ENCODE peak calls at places on chromosomes 12 and 14, in seven cellular contexts. V is A549, O is K562, R is gastrocnemius medialis, P is tibial nerve, C is endothelial cell of umbilical vein, X is uterus. S is an unnamed sample.

GRCh38 chr12:121812320-121812871 is 8.6 kb downstream of the SETD1B start:
- DNase-seq in C (peak), V (peak), O (peak), X (peak), R (peak), P (peak), S (peak)

GRCh38 chr14:22143360-22143759 is 445.7 kb downstream of the DAD1 start:
- DNase-seq in O (no peak), C (no peak), X (no peak), V (no peak), R (no peak), P (no peak), S (no peak)

GRCh38 chr12:49233842-49234526 is 30.9 kb upstream of the TUBA1C start:
- DNase-seq in O (peak), V (no peak), C (no peak), P (peak), R (peak), X (peak), S (no peak)

GRCh38 chr12:43835656-43836454 is at the start of gene TMEM117:
- DNase-seq in R (peak), X (peak), V (peak), P (peak), C (peak), O (peak), S (peak)

GRCh38 chr14:103213331-103213730 is 90.1 kb downstream of the TNFAIP2 start:
- DNase-seq in C (no peak), O (no peak), X (no peak), R (no peak), P (no peak), V (no peak), S (no peak)

GRCh38 chr14:56996721-56997399 is 186.6 kb upstream of the OTX2 start:
- DNase-seq in P (no peak), R (no peak), V (no peak), C (no peak), X (no peak), O (no peak), S (no peak)

GRCh38 chr12:211639-212382 is 2.1 kb downstream of the SLC6A12 start:
- DNase-seq in C (no peak), V (no peak), P (no peak), X (no peak), O (no peak), R (no peak), S (no peak)

GRCh38 chr12:52248541-52249035 is 15.5 kb downstream of the KRT7 start:
- DNase-seq in X (no peak), O (no peak), C (no peak), R (no peak), P (no peak), V (no peak), S (no peak)

GRCh38 chr12:12333980-12334709 is 15.9 kb downstream of the MANSC1 start:
- DNase-seq in X (peak), V (peak), P (no peak), O (peak), C (peak), R (peak), S (peak)

GRCh38 chr12:105235747-105236476 is at the start of gene APPL2:
- DNase-seq in C (peak), O (peak), V (peak), P (peak), R (peak), X (peak), S (peak)

GRCh38 chr14:61455351-61455750 is 134.0 kb downstream of the PRKCH start:
- DNase-seq in C (no peak), X (no peak), V (no peak), P (no peak), R (no peak), O (no peak), S (no peak)

GRCh38 chr12:31589896-31590729 is 823 bp downstream of the DENND5B start:
- DNase-seq in X (peak), R (peak), P (peak), C (peak), O (peak), V (peak), S (peak)

GRCh38 chr12:24754690-24755638 is 193.9 kb downstream of the BCAT1 start:
- DNase-seq in C (no peak), R (no peak), V (no peak), P (no peak), O (no peak), X (no peak), S (no peak)

GRCh38 chr14:99245541-99246511 is 26.2 kb downstream of the BCL11B start:
- DNase-seq in O (no peak), R (no peak), P (no peak), X (no peak), C (no peak), V (no peak), S (no peak)
- TF ChIP-seq POLR2A in O (no peak), R (no peak), P (no peak), X (no peak), C (no peak), V (no peak), S (no peak)

DNA sequence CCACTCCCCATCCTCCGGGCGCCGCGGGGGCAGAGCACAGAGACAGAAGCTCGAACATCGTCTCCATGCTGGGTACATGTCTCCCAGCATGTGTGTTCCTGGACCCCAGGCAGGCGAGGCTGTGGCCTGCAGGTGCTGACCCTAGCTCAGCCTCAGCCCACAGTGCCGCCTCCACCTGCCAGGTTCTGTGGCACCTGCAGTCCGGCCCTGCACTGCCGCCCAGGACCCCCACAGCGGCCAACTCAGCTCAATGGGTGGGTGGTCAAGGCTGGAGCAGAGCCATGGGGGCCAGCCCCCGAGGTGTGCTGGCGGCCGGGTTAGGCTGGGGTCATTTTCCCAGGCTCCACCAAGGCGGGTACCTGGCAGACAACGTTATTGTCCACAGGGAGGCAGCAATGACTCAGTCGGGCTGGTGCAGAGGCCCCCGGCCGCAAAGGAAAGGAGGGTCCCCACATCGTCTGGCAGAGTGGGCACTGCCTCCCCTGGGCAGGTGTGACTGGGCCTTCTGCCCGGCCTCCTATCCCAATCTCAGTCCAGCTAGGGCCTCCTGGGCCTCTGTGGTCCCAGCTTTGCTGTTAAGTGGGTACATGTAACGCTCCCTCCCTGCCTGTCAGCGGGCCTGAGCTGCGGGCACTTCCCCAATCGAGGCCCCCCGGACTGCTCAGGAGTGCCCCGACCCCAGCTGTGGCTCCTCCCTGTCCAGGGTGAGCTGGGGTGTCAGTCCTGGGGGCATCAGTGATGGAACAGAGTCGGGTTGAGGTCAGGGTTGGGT is 20.2 kb upstream of the NUDT14 start:
- DNase-seq in X (no peak), C (no peak), R (no peak), P (no peak), V (no peak), O (no peak), S (no peak)
- TF ChIP-seq POLR2A in X (no peak), C (no peak), R (no peak), P (no peak), V (no peak), O (no peak), S (no peak)

GRCh38 chr14:39266589-39266870 is 32.8 kb downstream of the MIA2 start:
- DNase-seq in P (peak), R (no peak), V (peak), O (peak), X (peak), C (no peak), S (peak)

GRCh38 chr14:39265741-39266588 is 32.2 kb downstream of the MIA2 start:
- DNase-seq in X (no peak), C (peak), O (no peak), P (no peak), V (no peak), R (peak), S (no peak)

GRCh38 chr14:39268393-39268792 is 34.7 kb downstream of the MIA2 start:
- DNase-seq in V (peak), C (no peak), R (no peak), X (no peak), O (no peak), P (no peak), S (no peak)

GRCh38 chr14:39267592-39268112 is 33.9 kb downstream of the MIA2 start:
- DNase-seq in R (no peak), V (no peak), O (no peak), P (no peak), C (no peak), X (no peak), S (no peak)

GRCh38 chr14:39266871-39267591 is 33.3 kb downstream of the MIA2 start:
- DNase-seq in V (peak), X (peak), O (peak), C (peak), R (peak), P (peak), S (peak)
- TF ChIP-seq POLR2A in V (peak), X (peak), O (peak), C (peak), R (peak), P (peak), S (peak)

GRCh38 chr14:74616507-74616906 is 4.5 kb upstream of the LTBP2 start:
- DNase-seq in P (no peak), C (peak), V (peak), R (no peak), X (no peak), O (peak), S (peak)
- TF ChIP-seq POLR2A in P (no peak), C (peak), V (no peak), R (no peak), X (no peak), O (no peak), S (no peak)

GRCh38 chr14:92578511-92578910 is 64.9 kb downstream of the RIN3 start:
- DNase-seq in O (no peak), V (no peak), R (no peak), C (no peak), P (no peak), X (no peak), S (peak)
- TF ChIP-seq POLR2A in O (no peak), V (no peak), R (no peak), C (no peak), P (no peak), X (no peak), S (no peak)

DNA sequence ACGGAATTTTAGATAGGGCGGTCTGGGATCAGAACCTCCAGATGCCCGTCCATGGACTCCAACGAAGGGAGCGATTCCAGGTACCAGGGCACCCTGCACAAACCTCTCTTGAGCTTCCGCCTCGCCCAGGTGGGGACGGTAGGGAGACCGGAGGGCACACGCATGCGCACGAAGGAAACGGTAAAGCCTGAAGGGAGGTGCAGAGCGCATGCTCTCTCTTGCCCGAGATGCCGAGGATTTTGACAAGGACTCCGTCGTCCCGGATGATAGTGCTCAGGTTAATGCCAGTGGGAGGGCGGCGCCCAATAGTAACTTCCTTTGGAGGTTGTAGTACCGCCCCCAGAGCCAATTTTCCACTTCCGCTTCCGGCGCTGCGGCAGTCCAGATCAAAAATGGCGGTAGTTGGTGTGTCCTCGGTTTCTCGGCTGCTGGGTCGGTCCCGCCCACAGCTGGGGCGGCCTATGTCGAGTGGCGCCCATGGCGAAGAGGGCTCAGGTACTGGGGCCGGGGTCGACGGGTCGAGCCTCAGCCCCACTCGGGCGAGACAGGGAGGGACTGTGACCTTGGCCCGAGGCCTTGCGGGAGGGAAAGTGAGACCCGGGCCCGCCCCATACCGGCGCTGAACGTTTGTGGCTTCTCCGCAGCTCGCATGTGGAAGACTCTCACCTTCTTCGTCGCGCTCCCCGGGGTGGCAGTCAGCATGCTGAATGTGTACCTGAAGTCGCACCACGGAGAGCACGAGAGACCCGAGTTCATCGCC is at the start of gene COX6A1:
- DNase-seq in C (peak), X (peak), V (peak), R (peak), O (peak), P (peak), S (peak)
- TF ChIP-seq POLR2A in C (peak), X (peak), V (peak), R (peak), O (peak), P (peak), S (peak)

GRCh38 chr12:120196363-120196762 is 1.8 kb upstream of the GCN1 start:
- DNase-seq in V (no peak), O (no peak), C (no peak), P (no peak), R (no peak), X (no peak), S (no peak)

GRCh38 chr12:120199025-120199424 is 1.9 kb downstream of the RPLP0 start:
- DNase-seq in R (peak), V (no peak), C (no peak), P (no peak), O (no peak), X (no peak), S (no peak)

GRCh38 chr12:120197542-120197887 is 3.0 kb upstream of the GCN1 start:
- DNase-seq in C (no peak), P (no peak), O (no peak), V (no peak), R (no peak), X (no peak), S (no peak)

GRCh38 chr12:120204171-120204570 is 3.3 kb upstream of the RPLP0 start:
- DNase-seq in C (no peak), R (no peak), O (no peak), X (no peak), P (no peak), V (no peak), S (no peak)

GRCh38 chr12:120199595-120200306 is 1.2 kb downstream of the RPLP0 start:
- DNase-seq in V (no peak), C (peak), O (no peak), X (peak), P (no peak), R (peak), S (no peak)
- TF ChIP-seq POLR2A in V (no peak), C (peak), O (no peak), X (no peak), P (no peak), R (no peak), S (no peak)

GRCh38 chr14:55302367-55302766 is 31.1 kb downstream of the FBXO34 start:
- DNase-seq in C (no peak), O (no peak), V (no peak), X (no peak), P (no peak), R (no peak), S (no peak)

GRCh38 chr14:55303646-55304277 is 32.5 kb downstream of the FBXO34 start:
- DNase-seq in P (no peak), R (no peak), V (no peak), C (no peak), X (no peak), O (no peak), S (no peak)

GRCh38 chr14:55298423-55298822 is 27.2 kb downstream of the FBXO34 start:
- DNase-seq in O (no peak), C (no peak), V (no peak), R (no peak), P (no peak), X (no peak), S (no peak)

GRCh38 chr14:55302770-55303472 is 31.7 kb downstream of the FBXO34 start:
- DNase-seq in C (no peak), R (no peak), V (no peak), X (no peak), P (no peak), O (no peak), S (no peak)

GRCh38 chr14:55301722-55302121 is 30.5 kb downstream of the FBXO34 start:
- DNase-seq in P (no peak), X (no peak), R (peak), C (peak), V (peak), O (peak), S (peak)
- TF ChIP-seq POLR2A in P (no peak), X (no peak), R (no peak), C (no peak), V (no peak), O (no peak), S (no peak)

GRCh38 chr12:27013606-27014084 is 539 bp downstream of the TM7SF3 start:
- DNase-seq in C (peak), O (peak), R (no peak), P (no peak), X (no peak), V (peak), S (peak)

GRCh38 chr12:27012982-27013255 is 1.3 kb downstream of the TM7SF3 start:
- DNase-seq in C (no peak), P (no peak), R (no peak), X (no peak), O (no peak), V (no peak), S (no peak)

GRCh38 chr12:27015730-27016076 is 1.5 kb upstream of the TM7SF3 start:
- DNase-seq in O (peak), C (peak), V (peak), R (no peak), X (no peak), P (no peak), S (no peak)

GRCh38 chr12:27014085-27014858 is at the start of gene TM7SF3:
- DNase-seq in V (peak), O (peak), R (peak), X (peak), P (peak), C (peak), S (peak)

DNA sequence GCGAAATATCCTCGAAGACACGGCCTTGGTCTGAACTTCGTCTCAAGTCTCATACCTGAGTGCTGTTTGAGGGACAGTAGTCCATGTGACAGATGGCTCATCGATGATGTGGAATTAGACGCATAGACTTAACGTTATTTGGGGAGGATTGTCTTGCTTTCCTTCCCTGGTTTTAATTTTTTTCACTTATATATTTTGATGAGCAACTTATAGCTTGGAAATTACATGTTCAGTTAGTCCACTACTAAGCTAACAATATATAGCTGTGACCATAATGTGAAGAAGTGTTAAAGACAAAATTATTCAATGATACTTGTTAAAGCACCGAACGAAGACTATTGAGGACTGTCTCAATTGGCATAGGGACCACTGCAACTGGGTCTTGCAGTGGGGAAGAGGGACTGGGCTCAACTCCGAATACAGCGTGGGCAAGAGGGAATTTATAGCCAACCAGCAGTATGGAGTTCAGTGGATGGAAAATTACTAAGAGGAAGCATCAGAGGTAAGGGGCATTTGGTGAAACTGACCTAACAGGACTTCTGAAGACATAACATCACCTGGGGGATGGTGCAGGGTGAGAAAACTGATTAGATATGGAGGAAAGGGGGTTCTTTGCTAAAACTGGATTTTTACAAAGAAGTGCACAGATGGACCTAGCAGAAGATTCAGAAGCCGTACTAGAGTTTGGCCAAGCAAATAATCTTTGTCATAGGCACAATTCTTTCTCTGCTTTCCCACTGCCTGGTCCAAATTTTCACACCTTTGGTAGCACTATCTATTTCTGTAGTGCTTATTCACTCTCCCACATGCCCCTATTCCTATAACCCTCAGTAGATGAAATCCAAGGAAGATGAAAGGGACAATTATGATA is 910 bp upstream of the TM7SF3 start:
- DNase-seq in P (no peak), V (peak), X (no peak), C (no peak), R (no peak), O (peak), S (no peak)
- TF ChIP-seq POLR2A in P (no peak), V (no peak), X (no peak), C (no peak), R (no peak), O (no peak), S (no peak)